ENCODE peak calls at places on chromosomes 13 and 19, in seven cellular contexts. Z, H, D, K, N, T and B are unnamed samples.

GRCh38 chr19:22622901-22623840 is 11.0 kb upstream of the ZNF492 start:
- DNase-seq in N (no peak), K (no peak), H (peak; percentile 2), D (no peak), T (no peak), Z (no peak), B (no peak)

GRCh38 chr13:78589206-78589605 is 14.1 kb downstream of the POU4F1 start:
- DNase-seq in N (no peak), D (no peak), K (no peak), Z (no peak), T (no peak), H (peak; percentile 49), B (no peak)

GRCh38 chr13:52010890-52011689 is at the start of gene ATP7B:
- DNase-seq in T (no peak), N (no peak), D (peak; percentile 53), H (peak; percentile 42), Z (no peak), K (no peak), B (no peak)

GRCh38 chr13:90889906-90890305 is 457.6 kb upstream of the MIR17HG start:
- DNase-seq in N (no peak), Z (no peak), T (no peak), D (no peak), K (no peak), H (no peak), B (no peak)

GRCh38 chr13:39100996-39101751 is 62.9 kb downstream of the NHLRC3 start:
- DNase-seq in N (no peak), K (no peak), T (no peak), H (no peak), D (no peak), Z (no peak), B (peak; percentile 58)

GRCh38 chr19:40366697-40367561 is 18.4 kb downstream of the PLD3 start:
- DNase-seq in D (peak; percentile 51), H (no peak), N (no peak), K (no peak), T (no peak), Z (no peak), B (no peak)

GRCh38 chr19:33132425-33132824 is 511 bp downstream of the WDR88 start:
- DNase-seq in H (no peak), D (no peak), Z (no peak), N (no peak), T (no peak), K (no peak), B (no peak)

GRCh38 chr19:29596885-29597525 is 9.1 kb upstream of the POP4 start:
- DNase-seq in D (no peak), K (no peak), T (no peak), H (peak; percentile 43), N (peak; percentile 3), Z (peak; percentile 9), B (no peak)

GRCh38 chr13:113786262-113786841 is 27.3 kb downstream of the TMEM255B start:
- DNase-seq in H (peak; percentile 69), K (no peak), Z (peak; percentile 18), T (no peak), D (no peak), N (no peak), B (no peak)

GRCh38 chr19:14639536-14640277 is 34.9 kb downstream of the ADGRE3 start:
- DNase-seq in N (no peak), D (no peak), H (no peak), Z (no peak), T (no peak), K (no peak), B (no peak)

GRCh38 chr13:76622336-76623045 is 263.7 kb downstream of the KCTD12 start:
- DNase-seq in D (no peak), N (no peak), T (no peak), K (no peak), H (no peak), Z (no peak), B (no peak)

GRCh38 chr19:18282788-18283141 is 1.3 kb upstream of the JUND start:
- DNase-seq in Z (no peak), T (no peak), K (no peak), D (no peak), H (no peak), N (no peak), B (no peak)

GRCh38 chr19:48852292-48852691 is 16.0 kb upstream of the HSD17B14 start:
- DNase-seq in K (no peak), H (no peak), T (no peak), N (no peak), D (no peak), Z (no peak), B (no peak)

GRCh38 chr19:35712529-35712909 is 5.3 kb upstream of the KMT2B start:
- DNase-seq in N (no peak), D (no peak), K (no peak), Z (no peak), H (no peak), T (no peak), B (no peak)

GRCh38 chr19:10976200-10976892 is 15.5 kb downstream of the SMARCA4 start:
- DNase-seq in Z (no peak), N (no peak), T (no peak), H (no peak), D (no peak), K (no peak), B (no peak)

GRCh38 chr13:20274466-20274865 is 42.3 kb upstream of the GJB6 start:
- DNase-seq in H (no peak), N (no peak), K (no peak), D (no peak), T (no peak), Z (peak; percentile 90), B (no peak)

GRCh38 chr13:109655206-109655600 is 131.2 kb downstream of the IRS2 start:
- DNase-seq in D (no peak), K (no peak), N (no peak), Z (no peak), H (no peak), T (no peak), B (no peak)

GRCh38 chr19:43777163-43777700 is 3.5 kb downstream of the KCNN4 start:
- DNase-seq in Z (no peak), T (peak; percentile 97), K (peak; percentile 26), H (peak; percentile 37), N (no peak), D (no peak), B (no peak)

GRCh38 chr19:51529301-51529700 is 2.2 kb downstream of the SIGLEC6 start:
- DNase-seq in K (no peak), D (no peak), T (no peak), H (no peak), N (no peak), Z (no peak), B (no peak)

GRCh38 chr19:3183721-3184641 is 1.7 kb upstream of the NCLN start:
- DNase-seq in H (no peak), N (no peak), Z (no peak), D (no peak), K (no peak), T (no peak), B (no peak)

GRCh38 chr19:42282036-42282762 is 13.1 kb downstream of the CIC start:
- DNase-seq in K (no peak), Z (no peak), N (peak; percentile 32), T (no peak), D (no peak), H (peak; percentile 74), B (no peak)

GRCh38 chr13:90396266-90396665 is 951.2 kb upstream of the MIR17HG start:
- DNase-seq in D (no peak), H (no peak), Z (no peak), T (no peak), K (no peak), N (no peak), B (no peak)

GRCh38 chr19:7170983-7171382 is 101.5 kb downstream of the ZNF557 start:
- DNase-seq in D (no peak), T (no peak), Z (no peak), N (no peak), K (no peak), H (no peak), B (no peak)

GRCh38 chr13:95716231-95716630 is 39.3 kb downstream of the DNAJC3 start:
- DNase-seq in N (no peak), D (no peak), Z (no peak), T (no peak), H (no peak), K (no peak), B (no peak)

GRCh38 chr19:35641515-35642151 is at the start of gene ETV2:
- DNase-seq in Z (peak; percentile 25), D (no peak), K (peak; percentile 10), H (peak; percentile 26), T (no peak), N (no peak), B (no peak)

GRCh38 chr13:43388282-43389034 is 365.1 kb downstream of the DNAJC15 start:
- DNase-seq in H (no peak), N (no peak), D (no peak), T (no peak), K (no peak), Z (peak; percentile 90), B (no peak)

GRCh38 chr19:21908066-21908465 is 72.1 kb upstream of the ZNF43 start:
- DNase-seq in D (no peak), K (no peak), T (no peak), Z (no peak), H (no peak), N (no peak), B (no peak)

GRCh38 chr19:46133101-46133627 is 8.7 kb upstream of the IGFL3 start:
- DNase-seq in K (no peak), H (peak; percentile 81), D (no peak), T (no peak), Z (peak; percentile 97), N (peak; percentile 41), B (no peak)

GRCh38 chr19:40411125-40411842 is 1.9 kb downstream of the PRX start:
- DNase-seq in D (no peak), H (no peak), T (no peak), N (no peak), Z (no peak), K (no peak), B (no peak)

GRCh38 chr13:99218969-99219368 is 18.3 kb downstream of the UBAC2 start:
- DNase-seq in N (no peak), T (no peak), H (no peak), D (no peak), Z (no peak), K (peak; percentile 24), B (no peak)

GRCh38 chr13:23505007-23505406 is 65.2 kb upstream of the TNFRSF19 start:
- DNase-seq in T (no peak), K (no peak), D (no peak), N (no peak), H (peak; percentile 72), Z (peak; percentile 47), B (no peak)

GRCh38 chr19:46350029-46350757 is 3.3 kb downstream of the PPP5C start:
- DNase-seq in D (no peak), H (no peak), K (no peak), Z (no peak), N (no peak), T (no peak), B (no peak)

GRCh38 chr13:67150608-67151007 is 79.5 kb downstream of the PCDH9 start:
- DNase-seq in T (no peak), N (no peak), K (no peak), Z (no peak), D (no peak), H (no peak), B (no peak)

GRCh38 chr13:22964245-22964966 is 216.4 kb upstream of the SGCG start:
- DNase-seq in H (no peak), N (no peak), T (no peak), D (no peak), K (no peak), Z (no peak), B (no peak)

GRCh38 chr19:28289294-28290063 is 923.5 kb downstream of the UQCRFS1 start:
- DNase-seq in K (no peak), N (peak; percentile 71), Z (peak; percentile 1), T (no peak), D (peak; percentile 58), H (peak; percentile 89), B (no peak)

GRCh38 chr19:19171821-19172532 is 1.9 kb upstream of the MEF2B start:
- DNase-seq in N (no peak), K (no peak), H (peak; percentile 37), Z (no peak), D (no peak), T (no peak), B (no peak)